ENCODE peak calls at places on chromosome 22, in four cellular contexts. A is prostate gland, Y is spleen, Q is heart left ventricle. Z is an unnamed sample.

GRCh38 chr22:48004038-48004437 is 1241.6 kb downstream of the TBC1D22A start:
- DNase-seq in A (no peak), Y (no peak), Q (no peak), Z (no peak)

GRCh38 chr22:21761086-21761485 is 25.5 kb upstream of the YPEL1 start:
- DNase-seq in A (no peak), Y (no peak), Q (no peak), Z (no peak)

GRCh38 chr22:24099661-24100060 is 81.6 kb upstream of the SUSD2 start:
- DNase-seq in A (no peak), Y (peak; percentile 40), Q (no peak), Z (no peak)

GRCh38 chr22:46594947-46595298 is 25.3 kb upstream of the GRAMD4 start:
- DNase-seq in A (no peak), Y (peak; percentile 73), Q (no peak), Z (no peak)

GRCh38 chr22:41910050-41910598 is 4.8 kb downstream of the SHISA8 start:
- DNase-seq in A (no peak), Y (no peak), Q (no peak), Z (no peak)

GRCh38 chr22:26610072-26610958 is 7.5 kb downstream of the CRYBB1 start:
- DNase-seq in A (no peak), Y (peak; percentile 74), Q (no peak), Z (no peak)

GRCh38 chr22:21984793-21985192 is 2.2 kb upstream of the TOP3B start:
- DNase-seq in A (no peak), Y (peak; percentile 68), Q (no peak), Z (no peak)

GRCh38 chr22:38239101-38239761 is 33.6 kb downstream of the TMEM184B start:
- DNase-seq in A (peak; percentile 36), Y (no peak), Q (no peak), Z (no peak)

GRCh38 chr22:27771637-27772369 is 29.8 kb downstream of the MN1 start:
- DNase-seq in A (no peak), Y (no peak), Q (no peak), Z (no peak)

GRCh38 chr22:46444390-46444854 is 93.0 kb downstream of the CELSR1 start:
- DNase-seq in A (no peak), Y (no peak), Q (no peak), Z (no peak)

GRCh38 chr22:46853191-46853590 is 90.7 kb downstream of the TBC1D22A start:
- DNase-seq in A (no peak), Y (no peak), Q (no peak), Z (no peak)

GRCh38 chr22:43802897-43803495 is 9.1 kb downstream of the EFCAB6 start:
- DNase-seq in A (no peak), Y (no peak), Q (no peak), Z (no peak)

GRCh38 chr22:48098243-48098935 is 1335.9 kb downstream of the TBC1D22A start:
- DNase-seq in A (no peak), Y (no peak), Q (no peak), Z (no peak)

GRCh38 chr22:28951969-28952521 is 68.7 kb downstream of the ZNRF3 start:
- DNase-seq in A (peak; percentile 81), Y (no peak), Q (no peak), Z (no peak)

GRCh38 chr22:28949788-28950187 is 66.4 kb downstream of the ZNRF3 start:
- DNase-seq in A (no peak), Y (no peak), Q (no peak), Z (no peak)

GRCh38 chr22:28951530-28951929 is 68.2 kb downstream of the ZNRF3 start:
- DNase-seq in A (no peak), Y (no peak), Q (no peak), Z (peak; percentile 39)

GRCh38 chr22:28952857-28953256 is 69.5 kb downstream of the ZNRF3 start:
- DNase-seq in A (peak; percentile 33), Y (no peak), Q (no peak), Z (no peak)

GRCh38 chr22:28950567-28951411 is 67.4 kb downstream of the ZNRF3 start:
- DNase-seq in A (no peak), Y (no peak), Q (no peak), Z (no peak)
- TF ChIP-seq CTCF in A (no peak), Y (no peak), Q (no peak), Z (no peak)

GRCh38 chr22:36252754-36253522 is at the start of gene APOL1:
- DNase-seq in A (peak; percentile 65), Y (peak; percentile 84), Q (no peak), Z (no peak)
- TF ChIP-seq POLR2A in A (peak; percentile 80), Y (no peak), Q (no peak), Z (no peak)

DNA sequence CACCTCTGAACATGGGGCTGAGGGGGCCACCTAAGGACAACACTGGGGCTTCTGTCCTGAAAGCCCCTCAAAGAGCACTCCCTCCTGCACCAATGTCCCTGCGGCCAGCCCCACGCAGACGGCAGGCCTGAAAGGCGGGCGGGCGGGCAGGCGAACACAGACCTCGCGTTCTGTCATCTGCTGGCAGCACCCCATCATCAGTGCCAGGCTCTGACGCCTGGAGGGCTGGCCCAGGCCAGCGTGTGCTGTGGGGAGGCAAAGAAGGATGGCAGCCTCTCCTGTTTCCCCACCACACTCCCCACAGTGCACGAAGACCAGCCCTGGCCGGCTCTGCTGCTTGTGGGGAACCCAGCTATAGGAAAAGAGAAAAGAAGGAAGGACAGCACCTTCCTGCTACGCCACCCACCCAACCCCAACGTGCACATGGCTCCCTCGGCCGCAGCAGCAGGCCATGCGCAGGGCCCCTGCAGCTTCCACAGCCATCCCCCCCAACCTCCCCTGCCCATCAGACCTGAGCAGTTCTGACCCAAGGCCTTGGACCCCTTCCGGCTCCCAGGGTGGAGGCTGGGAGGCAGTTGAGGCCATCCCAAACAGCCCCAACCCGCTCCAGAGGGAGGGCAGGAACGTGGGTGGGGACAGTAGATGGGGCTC is 3.5 kb downstream of the SBF1 start:
- DNase-seq in A (no peak), Y (no peak), Q (no peak), Z (no peak)
- H3K4me3 ChIP-seq in A (no peak overlapping the region), Y (no peak overlapping the region), Q (no peak overlapping the region), Z (no peak overlapping the region)

GRCh38 chr22:17866127-17866526 is 91.9 kb upstream of the BID start:
- DNase-seq in A (no peak), Y (no peak), Q (no peak), Z (no peak)
- TF ChIP-seq CTCF in A (no peak), Y (no peak), Q (no peak), Z (no peak)

Z was measured in lower leg skin.